ENCODE peak calls at places on chromosomes 1 and 21, in four cellular contexts. B is heart right ventricle, V is left ventricle myocardium inferior, E is endodermal cell. J is an unnamed sample.

GRCh38 chr21:28779914-28780313 is 212.8 kb downstream of the LTN1 start:
- DNase-seq in B (no peak), E (no peak), V (no peak), J (no peak)

GRCh38 chr1:114320586-114320985 is 166.9 kb upstream of the SYT6 start:
- DNase-seq in V (no peak), E (no peak), B (no peak), J (no peak)

GRCh38 chr1:110800079-110800478 is 72.9 kb upstream of the CD53 start:
- DNase-seq in E (no peak), V (no peak), B (no peak), J (no peak)

GRCh38 chr1:27119270-27119618 is 35.7 kb downstream of the SLC9A1 start:
- DNase-seq in V (no peak), B (peak; percentile 50), E (no peak), J (peak; percentile 65)

GRCh38 chr1:209633335-209633997 is 18.8 kb downstream of the LAMB3 start:
- DNase-seq in V (no peak), E (no peak), B (no peak), J (no peak)

GRCh38 chr1:23862640-23863039 is 5.5 kb downstream of the FUCA1 start:
- DNase-seq in E (no peak), B (no peak), V (no peak), J (no peak)

GRCh38 chr1:167404161-167404888 is 114.0 kb downstream of the CD247 start:
- DNase-seq in E (no peak), V (no peak), B (no peak), J (no peak)

GRCh38 chr1:158087320-158087927 is 93.3 kb upstream of the CD1D start:
- DNase-seq in V (peak; percentile 35), E (peak; percentile 93), B (peak; percentile 59), J (peak; percentile 62)

GRCh38 chr21:45004059-45004422 is 64.2 kb downstream of the SLX9 start:
- DNase-seq in E (no peak), V (no peak), B (no peak), J (no peak)

GRCh38 chr1:221093903-221094865 is 214.9 kb downstream of the HLX start:
- DNase-seq in E (no peak), B (no peak), V (no peak), J (no peak)

GRCh38 chr21:44199448-44199847 is 41.3 kb downstream of the ICOSLG start:
- DNase-seq in E (peak; percentile 61), B (no peak), V (no peak), J (no peak)

GRCh38 chr21:39461419-39461818 is 9.6 kb downstream of the SH3BGR start:
- DNase-seq in V (no peak), B (no peak), E (no peak), J (no peak)

GRCh38 chr1:222665964-222666363 is 46.3 kb downstream of the AIDA start:
- DNase-seq in B (no peak), E (no peak), V (no peak), J (no peak)

GRCh38 chr1:33768821-33769220 is 95.1 kb upstream of the HMGB4 start:
- DNase-seq in B (no peak), E (peak; percentile 48), V (no peak), J (no peak)

GRCh38 chr1:118842462-118843201 is 145.5 kb downstream of the TBX15 start:
- DNase-seq in V (no peak), B (no peak), E (peak; percentile 76), J (no peak)

GRCh38 chr1:103247517-103247916 is 139.2 kb upstream of the COL11A1 start:
- DNase-seq in E (no peak), B (no peak), V (no peak), J (no peak)

GRCh38 chr1:171251741-171252300 is 3.5 kb downstream of the FMO1 start:
- DNase-seq in V (peak; percentile 36), E (no peak), B (peak; percentile 16), J (peak; percentile 34)

GRCh38 chr1:91226741-91227140 is 177.9 kb downstream of the HFM1 start:
- DNase-seq in B (no peak), V (no peak), E (no peak), J (no peak)

GRCh38 chr1:925532-926421 is 2.1 kb downstream of the SAMD11 start:
- DNase-seq in E (peak; percentile 74), V (no peak), B (no peak), J (peak; percentile 70)

GRCh38 chr1:242827538-242827937 is 303.0 kb upstream of the PLD5 start:
- DNase-seq in V (no peak), E (no peak), B (no peak), J (no peak)

GRCh38 chr1:204126367-204126766 is 25.5 kb downstream of the ETNK2 start:
- DNase-seq in B (no peak), V (no peak), E (no peak), J (no peak)

GRCh38 chr1:5707566-5708178 is 284.6 kb downstream of the NPHP4 start:
- DNase-seq in V (no peak), E (peak; percentile 65), B (no peak), J (no peak)

GRCh38 chr1:74811421-74812179 is 78.6 kb downstream of the TYW3 start:
- DNase-seq in E (no peak), V (no peak), B (no peak), J (no peak)

GRCh38 chr1:26109229-26110164 is 2.1 kb upstream of the PDIK1L start:
- DNase-seq in E (no peak), B (no peak), V (no peak), J (no peak)

GRCh38 chr1:46784666-46785065 is 14.2 kb upstream of the CYP4B1 start:
- DNase-seq in V (no peak), B (no peak), E (no peak), J (no peak)

GRCh38 chr21:35886887-35887286 is 173.4 kb downstream of the SETD4 start:
- DNase-seq in V (no peak), E (no peak), B (no peak), J (no peak)

GRCh38 chr1:13593511-13594131 is 10.0 kb downstream of the PDPN start:
- DNase-seq in V (peak; percentile 44), E (peak; percentile 70), B (peak; percentile 19), J (peak; percentile 75)

GRCh38 chr1:25550155-25550506 is 6.7 kb downstream of the LDLRAP1 start:
- DNase-seq in E (no peak), B (no peak), V (no peak), J (no peak)

GRCh38 chr1:44489481-44489880 is 84.4 kb downstream of the RNF220 start:
- DNase-seq in V (no peak), E (no peak), B (no peak), J (no peak)

GRCh38 chr21:39385299-39386145 is 36.6 kb upstream of the HMGN1 start:
- DNase-seq in E (no peak), V (peak; percentile 86), B (peak; percentile 76), J (peak; percentile 79)

GRCh38 chr1:203129501-203130231 is 2.1 kb downstream of the ADORA1 start:
- DNase-seq in B (peak; percentile 78), V (peak; percentile 76), E (peak; percentile 39), J (no peak)

GRCh38 chr21:36948686-36949085 is 17.8 kb downstream of the HLCS start:
- DNase-seq in V (no peak), B (no peak), E (no peak), J (no peak)

GRCh38 chr1:201599548-201599947 is 60.6 kb downstream of the NAV1 start:
- DNase-seq in V (no peak), E (no peak), B (no peak), J (peak; percentile 61)

GRCh38 chr1:201596101-201596868 is 57.4 kb downstream of the NAV1 start:
- DNase-seq in B (no peak), V (no peak), E (no peak), J (no peak)

GRCh38 chr1:201598396-201598795 is 59.5 kb downstream of the NAV1 start:
- DNase-seq in V (no peak), E (no peak), B (no peak), J (no peak)

GRCh38 chr1:201598973-201599372 is 60.0 kb downstream of the NAV1 start:
- DNase-seq in B (no peak), E (no peak), V (no peak), J (no peak)

GRCh38 chr1:201597551-201598230 is 58.8 kb downstream of the NAV1 start:
- DNase-seq in V (peak; percentile 37), B (peak; percentile 56), E (no peak), J (no peak)
- H3K27ac ChIP-seq in V (peak overlapping the region; percentile 75), B (peak overlapping the region; percentile 61), E (no peak overlapping the region), J (peak overlapping the region; percentile 81)

GRCh38 chr1:151909167-151910149 is at the start of gene THEM4:
- DNase-seq in B (peak; percentile 97), E (peak; percentile 99), V (peak; percentile 98), J (peak; percentile 96)
- TF ChIP-seq CTCF in B (peak; percentile 52), E (no peak), V (peak; percentile 51), J (peak; percentile 35)

GRCh38 chr1:21337010-21337437 is 46.8 kb upstream of the ECE1 start:
- DNase-seq in V (no peak), E (no peak), B (no peak), J (no peak)
- H3K4me3 ChIP-seq in V (no peak overlapping the region), E (no peak overlapping the region), B (no peak overlapping the region), J (no peak overlapping the region)

GRCh38 chr1:87333692-87334347 is 5.1 kb downstream of the LMO4 start:
- DNase-seq in B (no peak), V (no peak), E (no peak), J (no peak)
- H3K27ac ChIP-seq in B (peak overlapping the region; percentile 92), V (peak overlapping the region; percentile 84), E (no peak overlapping the region), J (peak overlapping the region; percentile 58)

DNA sequence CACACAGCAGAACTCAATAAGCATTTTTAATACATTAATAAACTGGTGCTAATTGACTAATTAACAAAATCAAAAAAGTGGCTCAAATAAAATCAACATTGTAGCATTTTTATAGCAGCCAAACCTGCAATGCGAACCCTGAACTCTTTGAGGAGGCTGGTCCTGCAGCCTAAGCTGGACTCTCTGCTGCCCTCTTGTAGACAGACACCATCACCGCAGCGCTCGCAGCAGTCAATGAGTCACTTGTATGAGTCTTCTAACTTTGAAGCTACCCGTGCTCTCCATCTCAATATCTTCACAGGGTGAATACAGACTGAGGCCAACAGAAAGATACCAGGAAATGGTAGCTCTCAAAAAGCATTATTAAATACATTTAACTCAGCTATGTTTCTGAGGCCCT is 9.7 kb upstream of the KRTAP7-1 start:
- DNase-seq in B (no peak), V (no peak), E (peak; percentile 89), J (no peak)
- TF ChIP-seq CTCF in B (no peak), V (no peak), E (peak; percentile 87), J (no peak)

GRCh38 chr1:247037483-247038320 is 29.8 kb upstream of the ZNF695 start:
- DNase-seq in B (no peak), V (no peak), E (no peak), J (no peak)
- H3K4me3 ChIP-seq in B (no peak overlapping the region), V (no peak overlapping the region), E (peak overlapping the region; percentile 68), J (no peak overlapping the region)

DNA sequence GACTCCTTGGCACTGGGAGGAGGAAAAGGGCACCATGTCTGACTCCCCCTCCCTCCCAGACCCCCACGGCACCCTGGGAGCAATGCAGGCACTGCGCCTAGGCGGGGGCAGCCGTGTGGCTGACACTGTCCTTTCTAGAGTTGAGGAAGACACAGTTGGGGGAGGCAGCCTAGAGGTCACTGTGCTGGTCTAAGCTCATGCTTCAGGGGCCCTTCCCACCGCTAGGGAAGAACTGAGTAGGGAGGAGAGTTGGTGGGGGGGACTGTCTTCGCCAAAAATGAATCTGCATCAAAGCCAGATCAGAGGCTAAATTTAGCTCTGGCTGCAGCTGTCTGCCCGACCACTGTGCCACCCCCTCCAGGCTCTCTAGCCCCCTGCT is 3.4 kb downstream of the SEMA6C start:
- DNase-seq in E (peak; percentile 49), B (no peak), V (no peak), J (no peak)
- H3K27ac ChIP-seq in E (no peak overlapping the region), B (peak overlapping the region; percentile 86), V (peak overlapping the region; percentile 92), J (peak overlapping the region; percentile 89)

GRCh38 chr1:236168716-236169429 is 26.5 kb downstream of the GPR137B start:
- DNase-seq in E (peak; percentile 71), B (no peak), V (peak; percentile 40), J (peak; percentile 57)
- TF ChIP-seq CTCF in E (peak; percentile 67), B (no peak), V (no peak), J (no peak)

J was measured in uterus.